ENCODE peak calls at places on chromosomes 4 and X, in six cellular contexts. N, G, D, R, U and P are unnamed samples.

GRCh38 chr4:145230726-145231125 is 50.3 kb upstream of the OTUD4 start:
- DNase-seq in N (peak), G (no peak), D (no peak), R (no peak), U (no peak), P (no peak)

GRCh38 chr4:123438031-123438430 is 41.4 kb downstream of the SPRY1 start:
- DNase-seq in N (no peak), G (no peak), D (no peak), R (no peak), U (no peak), P (no peak)

GRCh38 chrX:1661048-1661921 is 46.4 kb downstream of the ASMT start:
- DNase-seq in N (no peak), G (no peak), D (peak), R (peak), U (no peak), P (peak)

GRCh38 chr4:78441786-78442185 is 109.8 kb upstream of the ANXA3 start:
- DNase-seq in N (no peak), G (no peak), D (no peak), R (no peak), U (no peak), P (no peak)

GRCh38 chrX:150692296-150692695 is 900 bp upstream of the MTMR1 start:
- DNase-seq in N (no peak), G (no peak), D (no peak), R (no peak), U (no peak), P (no peak)

GRCh38 chr4:169377367-169377766 is 106.6 kb upstream of the SH3RF1 start:
- DNase-seq in N (no peak), G (no peak), D (no peak), R (no peak), U (no peak), P (no peak)

GRCh38 chrX:154797006-154797405 is 8.3 kb downstream of the MPP1 start:
- DNase-seq in N (no peak), G (no peak), D (no peak), R (no peak), U (no peak), P (no peak)

GRCh38 chr4:133929540-133929939 is 272.0 kb downstream of the PABPC4L start:
- DNase-seq in N (no peak), G (no peak), D (no peak), R (no peak), U (no peak), P (no peak)

GRCh38 chrX:14095702-14096101 is 66.0 kb upstream of the GEMIN8 start:
- DNase-seq in N (peak), G (no peak), D (peak), R (no peak), U (peak), P (peak)

GRCh38 chr4:72531768-72532290 is 37.2 kb downstream of the ADAMTS3 start:
- DNase-seq in N (no peak), G (no peak), D (no peak), R (no peak), U (no peak), P (no peak)

GRCh38 chr4:72531322-72531721 is 37.7 kb downstream of the ADAMTS3 start:
- DNase-seq in N (no peak), G (no peak), D (no peak), R (no peak), U (no peak), P (no peak)

GRCh38 chr4:72525938-72526337 is 43.1 kb downstream of the ADAMTS3 start:
- DNase-seq in N (no peak), G (peak), D (no peak), R (peak), U (no peak), P (no peak)

GRCh38 chr4:72529144-72529822 is 39.7 kb downstream of the ADAMTS3 start:
- DNase-seq in N (no peak), G (no peak), D (no peak), R (no peak), U (no peak), P (no peak)

DNA sequence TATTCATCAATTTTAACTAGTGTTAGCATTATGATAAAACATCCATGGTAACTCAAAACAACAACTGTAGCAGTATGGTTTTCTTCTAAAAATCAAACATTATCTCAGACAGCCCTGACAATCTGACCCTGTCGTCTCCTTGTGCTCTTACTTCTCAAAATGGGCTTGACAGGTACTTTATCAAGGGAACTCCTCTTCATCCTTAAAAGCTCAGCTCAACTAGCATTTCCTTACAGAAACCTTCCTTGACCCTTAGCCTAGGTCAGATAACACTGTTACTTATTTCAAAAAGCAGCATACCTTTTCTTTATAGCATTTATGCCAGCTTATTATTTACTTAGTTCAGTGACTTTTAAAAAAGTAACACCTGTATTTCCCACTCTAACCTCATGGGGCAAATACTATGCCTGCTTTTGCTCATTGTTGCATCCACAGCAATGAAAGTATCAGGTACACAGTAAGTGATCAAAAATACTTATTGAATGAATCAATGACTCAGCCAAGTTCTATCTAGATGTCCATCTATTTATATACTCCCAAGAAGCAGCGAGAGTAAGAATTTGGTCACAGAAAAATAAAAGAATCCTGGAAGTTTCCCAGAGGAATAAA is 41.9 kb downstream of the ADAMTS3 start:
- DNase-seq in N (no peak), G (no peak), D (no peak), R (no peak), U (no peak), P (no peak)
- TF ChIP-seq CTCF in N (peak), G (no peak), D (no peak), R (peak), U (no peak), P (no peak)

DNA sequence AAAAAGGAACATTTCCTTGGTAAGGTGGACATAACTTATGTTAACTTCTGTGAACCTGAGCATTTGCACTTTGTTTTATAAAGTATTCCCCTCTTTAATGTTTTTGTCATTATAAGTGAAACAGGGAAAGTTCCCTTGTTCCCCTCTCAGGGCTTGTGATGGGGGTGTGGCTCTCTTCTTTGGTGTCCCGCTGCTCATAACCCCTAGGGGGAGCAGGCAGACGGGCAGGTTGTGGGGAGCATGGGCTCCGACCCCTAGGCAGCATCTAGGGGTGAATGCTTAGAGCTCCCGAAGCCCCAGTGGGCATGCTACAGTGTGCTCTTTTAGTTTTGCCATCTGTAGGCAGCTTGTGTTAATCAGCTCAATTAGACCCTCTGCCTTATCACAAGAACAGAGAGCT is 200.4 kb downstream of the DACH2 start:
- DNase-seq in N (no peak), G (no peak), D (no peak), R (no peak), U (no peak), P (no peak)
- TF ChIP-seq CTCF in N (no peak), G (no peak), D (no peak), R (no peak), U (no peak), P (no peak)

GRCh38 chr4:177485528-177485927 is 43.3 kb upstream of the AGA start:
- DNase-seq in N (peak), G (no peak), D (no peak), R (no peak), U (no peak), P (no peak)
- TF ChIP-seq CTCF in N (no peak), G (no peak), D (no peak), R (no peak), U (no peak), P (no peak)

GRCh38 chr4:139704915-139705485 is 39.4 kb downstream of the MGST2 start:
- DNase-seq in N (peak), G (no peak), D (no peak), R (no peak), U (no peak), P (no peak)
- TF ChIP-seq CTCF in N (peak), G (no peak), D (no peak), R (peak), U (no peak), P (no peak)

GRCh38 chr4:138500869-138501268 is 258.7 kb upstream of the SLC7A11 start:
- DNase-seq in N (no peak), G (no peak), D (no peak), R (no peak), U (no peak), P (no peak)

GRCh38 chr4:138499627-138500026 is 257.5 kb upstream of the SLC7A11 start:
- DNase-seq in N (no peak), G (no peak), D (no peak), R (no peak), U (peak), P (no peak)

GRCh38 chr4:138492178-138492577 is 250.0 kb upstream of the SLC7A11 start:
- DNase-seq in N (no peak), G (no peak), D (no peak), R (no peak), U (no peak), P (no peak)

GRCh38 chr4:138494931-138495330 is 252.8 kb upstream of the SLC7A11 start:
- DNase-seq in N (peak), G (no peak), D (no peak), R (no peak), U (no peak), P (no peak)
- TF ChIP-seq CTCF in N (peak), G (no peak), D (no peak), R (peak), U (no peak), P (no peak)

DNA sequence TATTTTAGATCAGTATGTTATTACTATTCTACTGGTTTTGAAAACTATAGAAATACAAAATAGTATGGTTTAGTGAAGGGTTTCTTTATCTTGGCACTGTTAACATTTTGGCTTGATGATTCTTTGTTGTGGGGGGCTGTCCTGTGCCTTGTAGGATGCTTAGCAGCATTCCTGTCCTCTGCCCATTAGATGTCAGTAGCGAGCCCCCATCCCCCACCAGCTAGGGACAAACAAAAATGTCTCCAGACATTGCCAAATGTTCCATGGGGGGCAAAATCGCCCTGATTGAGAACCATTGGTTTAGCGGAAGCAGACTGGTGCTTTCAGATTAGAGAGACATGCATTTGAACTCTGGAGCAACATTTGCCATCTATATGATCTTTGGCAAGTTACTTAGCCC is 23.3 kb downstream of the SPARCL1 start:
- DNase-seq in N (no peak), G (no peak), D (no peak), R (no peak), U (no peak), P (no peak)
- TF ChIP-seq CTCF in N (peak), G (no peak), D (peak), R (no peak), U (no peak), P (no peak)

GRCh38 chrX:51608766-51609165 is 9.9 kb downstream of the CENPVL3 start:
- DNase-seq in N (peak), G (no peak), D (no peak), R (no peak), U (no peak), P (no peak)

GRCh38 chrX:51614353-51614752 is 4.4 kb downstream of the CENPVL3 start:
- DNase-seq in N (peak), G (no peak), D (peak), R (no peak), U (no peak), P (peak)
- TF ChIP-seq CTCF in N (peak), G (peak), D (peak), R (peak), U (peak), P (peak)

DNA sequence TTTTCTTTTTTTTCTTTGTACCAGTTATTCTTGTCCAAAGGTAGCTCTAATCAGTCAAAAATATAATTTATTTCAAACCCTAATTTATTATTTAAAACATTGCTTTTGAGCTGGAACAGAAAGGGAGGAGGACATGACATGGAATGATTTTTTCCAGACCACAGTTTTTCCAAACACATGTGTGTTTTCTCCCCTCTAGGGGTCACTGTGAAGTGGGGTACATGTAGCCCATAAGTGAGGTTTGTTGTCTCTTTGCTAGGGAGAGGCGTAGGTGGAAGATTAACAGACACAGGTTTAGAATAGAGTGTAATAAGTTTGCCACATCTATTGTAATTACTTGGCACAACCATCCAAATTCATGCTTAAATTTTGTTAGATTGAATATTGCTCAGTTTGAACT is 83.0 kb downstream of the TNIP2 start:
- DNase-seq in N (no peak), G (no peak), D (no peak), R (no peak), U (no peak), P (no peak)
- TF ChIP-seq CTCF in N (peak), G (peak), D (no peak), R (peak), U (no peak), P (peak)

GRCh38 chr4:112591593-112591992 is 45.1 kb downstream of the ZGRF1 start:
- DNase-seq in N (no peak), G (no peak), D (no peak), R (no peak), U (no peak), P (no peak)

GRCh38 chr4:112589207-112589606 is 47.5 kb downstream of the ZGRF1 start:
- DNase-seq in N (peak), G (no peak), D (no peak), R (no peak), U (no peak), P (no peak)

GRCh38 chr4:112592717-112593116 is 44.0 kb downstream of the ZGRF1 start:
- DNase-seq in N (no peak), G (no peak), D (no peak), R (no peak), U (no peak), P (no peak)

DNA sequence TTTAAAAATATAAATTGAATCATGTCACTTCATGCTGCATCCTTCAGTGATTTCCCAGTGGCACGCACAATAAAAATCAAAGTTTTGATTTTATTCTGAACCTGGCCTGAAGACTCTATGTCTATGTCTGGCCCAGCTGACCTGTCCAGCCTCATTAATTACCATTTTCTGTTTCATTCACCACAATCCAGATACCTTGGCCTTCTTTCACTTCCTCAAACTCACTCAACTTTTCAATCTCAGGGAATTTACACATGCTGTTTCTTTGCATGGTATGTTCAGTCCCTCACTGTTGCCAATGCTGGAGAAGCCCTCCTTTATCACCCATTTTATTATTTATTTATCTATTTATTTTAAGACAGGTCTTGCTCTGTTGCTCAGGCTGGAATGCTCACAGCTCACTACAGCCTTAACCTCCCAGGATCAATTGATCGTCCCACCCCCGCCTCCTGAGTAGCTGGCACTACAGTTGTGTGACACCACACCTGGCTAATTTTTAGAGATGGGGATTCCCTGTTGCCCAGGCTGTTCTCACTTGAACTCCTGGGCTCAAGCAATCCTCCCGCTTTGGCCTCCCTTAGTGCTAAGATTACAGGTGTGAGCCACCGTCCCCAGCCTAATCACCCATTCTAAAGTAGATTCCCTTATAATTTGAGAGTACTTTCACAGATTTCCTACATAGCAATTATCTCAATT is 43.1 kb downstream of the ZGRF1 start:
- DNase-seq in N (no peak), G (no peak), D (peak), R (no peak), U (no peak), P (peak)
- TF ChIP-seq CTCF in N (no peak), G (no peak), D (no peak), R (no peak), U (no peak), P (no peak)